ENCODE peak calls at places on chromosome 20, in nine cellular contexts. One of them, this sample, is unnamed.

GRCh38 chr20:32912688-32913087 is 54.0 kb downstream of the EFCAB8 start:
- DNase-seq in fibroblast of lung: no peak
- DNase-seq in IMR-90: no peak
- DNase-seq in H9: no peak
- DNase-seq in RWPE1: no peak
- DNase-seq in iPS DF 6.9: no peak
- DNase-seq in cardiac muscle cell: no peak
- DNase-seq in epithelial cell of prostate: no peak
- DNase-seq in AG04450: no peak
- DNase-seq in this sample: no peak

GRCh38 chr20:33757458-33757857 is 25.7 kb downstream of the ZNF341 start:
- DNase-seq in fibroblast of lung: no peak
- DNase-seq in IMR-90: no peak
- DNase-seq in H9: no peak
- DNase-seq in RWPE1: no peak
- DNase-seq in iPS DF 6.9: no peak
- DNase-seq in cardiac muscle cell: no peak
- DNase-seq in epithelial cell of prostate: no peak
- DNase-seq in AG04450: no peak
- DNase-seq in this sample: no peak

GRCh38 chr20:3171391-3172125 is 1.8 kb downstream of the LZTS3 start:
- DNase-seq in fibroblast of lung: no peak
- DNase-seq in IMR-90: no peak
- DNase-seq in H9: no peak
- DNase-seq in RWPE1: no peak
- DNase-seq in iPS DF 6.9: no peak
- DNase-seq in cardiac muscle cell: no peak
- DNase-seq in epithelial cell of prostate: no peak
- DNase-seq in AG04450: no peak
- DNase-seq in this sample: no peak

GRCh38 chr20:62564456-62565245 is 77.7 kb upstream of the SLCO4A1 start:
- DNase-seq in fibroblast of lung: no peak
- DNase-seq in IMR-90: no peak
- DNase-seq in H9: no peak
- DNase-seq in RWPE1: no peak
- DNase-seq in iPS DF 6.9: no peak
- DNase-seq in cardiac muscle cell: no peak
- DNase-seq in epithelial cell of prostate: no peak
- DNase-seq in AG04450: no peak
- DNase-seq in this sample: no peak

GRCh38 chr20:23634985-23635767 is 2.6 kb downstream of the CST3 start:
- DNase-seq in fibroblast of lung: no peak
- DNase-seq in IMR-90: no peak
- DNase-seq in H9: no peak
- DNase-seq in RWPE1: peak
- DNase-seq in iPS DF 6.9: no peak
- DNase-seq in cardiac muscle cell: no peak
- DNase-seq in epithelial cell of prostate: no peak
- DNase-seq in AG04450: no peak
- DNase-seq in this sample: no peak

GRCh38 chr20:16574656-16575355 is 1.6 kb upstream of the KIF16B start:
- DNase-seq in fibroblast of lung: peak
- DNase-seq in IMR-90: peak
- DNase-seq in H9: peak
- DNase-seq in RWPE1: peak
- DNase-seq in iPS DF 6.9: peak
- DNase-seq in cardiac muscle cell: peak
- DNase-seq in epithelial cell of prostate: no peak
- DNase-seq in AG04450: no peak
- DNase-seq in this sample: peak

GRCh38 chr20:63472159-63472811 is at the start of gene KCNQ2:
- DNase-seq in fibroblast of lung: no peak
- DNase-seq in IMR-90: no peak
- DNase-seq in H9: peak
- DNase-seq in RWPE1: no peak
- DNase-seq in iPS DF 6.9: no peak
- DNase-seq in cardiac muscle cell: no peak
- DNase-seq in epithelial cell of prostate: no peak
- DNase-seq in AG04450: no peak
- DNase-seq in this sample: no peak

GRCh38 chr20:3209023-3209945 is at the start of gene ITPA:
- DNase-seq in fibroblast of lung: peak
- DNase-seq in IMR-90: peak
- DNase-seq in H9: peak
- DNase-seq in RWPE1: no peak
- DNase-seq in iPS DF 6.9: peak
- DNase-seq in cardiac muscle cell: peak
- DNase-seq in epithelial cell of prostate: no peak
- DNase-seq in AG04450: no peak
- DNase-seq in this sample: peak

GRCh38 chr20:63296411-63297299 is 3.7 kb downstream of the COL20A1 start:
- DNase-seq in fibroblast of lung: no peak
- DNase-seq in IMR-90: no peak
- DNase-seq in H9: no peak
- DNase-seq in RWPE1: no peak
- DNase-seq in iPS DF 6.9: no peak
- DNase-seq in cardiac muscle cell: no peak
- DNase-seq in epithelial cell of prostate: no peak
- DNase-seq in AG04450: no peak
- DNase-seq in this sample: no peak

GRCh38 chr20:33211817-33212424 is 5.2 kb upstream of the BPIFA3 start:
- DNase-seq in fibroblast of lung: peak
- DNase-seq in IMR-90: peak
- DNase-seq in H9: peak
- DNase-seq in RWPE1: peak
- DNase-seq in iPS DF 6.9: peak
- DNase-seq in cardiac muscle cell: peak
- DNase-seq in epithelial cell of prostate: peak
- DNase-seq in AG04450: no peak
- DNase-seq in this sample: no peak

GRCh38 chr20:44714701-44715494 is at the start of gene CCN5:
- DNase-seq in fibroblast of lung: peak
- DNase-seq in IMR-90: peak
- DNase-seq in H9: no peak
- DNase-seq in RWPE1: peak
- DNase-seq in iPS DF 6.9: no peak
- DNase-seq in cardiac muscle cell: peak
- DNase-seq in epithelial cell of prostate: no peak
- DNase-seq in AG04450: no peak
- DNase-seq in this sample: peak

GRCh38 chr20:57619053-57619831 is 984 bp downstream of the ZBP1 start:
- DNase-seq in fibroblast of lung: no peak
- DNase-seq in IMR-90: no peak
- DNase-seq in H9: no peak
- DNase-seq in RWPE1: no peak
- DNase-seq in iPS DF 6.9: no peak
- DNase-seq in cardiac muscle cell: no peak
- DNase-seq in epithelial cell of prostate: no peak
- DNase-seq in AG04450: no peak
- DNase-seq in this sample: no peak

GRCh38 chr20:38806855-38807655 is 1.6 kb downstream of the PPP1R16B start:
- DNase-seq in fibroblast of lung: no peak
- DNase-seq in IMR-90: no peak
- DNase-seq in H9: no peak
- DNase-seq in RWPE1: no peak
- DNase-seq in iPS DF 6.9: no peak
- DNase-seq in cardiac muscle cell: no peak
- DNase-seq in epithelial cell of prostate: no peak
- DNase-seq in AG04450: no peak
- DNase-seq in this sample: no peak

GRCh38 chr20:38805502-38805957 is at the start of gene PPP1R16B:
- DNase-seq in fibroblast of lung: no peak
- DNase-seq in IMR-90: no peak
- DNase-seq in H9: peak
- DNase-seq in RWPE1: no peak
- DNase-seq in iPS DF 6.9: no peak
- DNase-seq in cardiac muscle cell: peak
- DNase-seq in epithelial cell of prostate: no peak
- DNase-seq in AG04450: no peak
- DNase-seq in this sample: no peak

GRCh38 chr20:38805958-38806854 is 709 bp downstream of the PPP1R16B start:
- DNase-seq in fibroblast of lung: no peak
- DNase-seq in IMR-90: no peak
- DNase-seq in H9: no peak
- DNase-seq in RWPE1: no peak
- DNase-seq in iPS DF 6.9: no peak
- DNase-seq in cardiac muscle cell: no peak
- DNase-seq in epithelial cell of prostate: no peak
- DNase-seq in AG04450: no peak
- DNase-seq in this sample: no peak

GRCh38 chr20:38804682-38805501 is 605 bp upstream of the PPP1R16B start:
- DNase-seq in fibroblast of lung: no peak
- DNase-seq in IMR-90: no peak
- DNase-seq in H9: peak
- DNase-seq in RWPE1: no peak
- DNase-seq in iPS DF 6.9: peak
- DNase-seq in cardiac muscle cell: peak
- DNase-seq in epithelial cell of prostate: no peak
- DNase-seq in AG04450: no peak
- DNase-seq in this sample: no peak

GRCh38 chr20:38804243-38804642 is 1.3 kb upstream of the PPP1R16B start:
- DNase-seq in fibroblast of lung: no peak
- DNase-seq in IMR-90: no peak
- DNase-seq in H9: no peak
- DNase-seq in RWPE1: no peak
- DNase-seq in iPS DF 6.9: no peak
- DNase-seq in cardiac muscle cell: no peak
- DNase-seq in epithelial cell of prostate: no peak
- DNase-seq in AG04450: no peak
- DNase-seq in this sample: no peak
- H3K27ac ChIP-seq in fibroblast of lung: no peak
- H3K27ac ChIP-seq in IMR-90: no peak
- H3K27ac ChIP-seq in H9: peak
- H3K27ac ChIP-seq in RWPE1: no peak
- H3K27ac ChIP-seq in iPS DF 6.9: no peak
- H3K27ac ChIP-seq in cardiac muscle cell: no peak
- H3K27ac ChIP-seq in epithelial cell of prostate: no peak
- H3K27ac ChIP-seq in AG04450: no peak
- H3K27ac ChIP-seq in this sample: no peak

DNA sequence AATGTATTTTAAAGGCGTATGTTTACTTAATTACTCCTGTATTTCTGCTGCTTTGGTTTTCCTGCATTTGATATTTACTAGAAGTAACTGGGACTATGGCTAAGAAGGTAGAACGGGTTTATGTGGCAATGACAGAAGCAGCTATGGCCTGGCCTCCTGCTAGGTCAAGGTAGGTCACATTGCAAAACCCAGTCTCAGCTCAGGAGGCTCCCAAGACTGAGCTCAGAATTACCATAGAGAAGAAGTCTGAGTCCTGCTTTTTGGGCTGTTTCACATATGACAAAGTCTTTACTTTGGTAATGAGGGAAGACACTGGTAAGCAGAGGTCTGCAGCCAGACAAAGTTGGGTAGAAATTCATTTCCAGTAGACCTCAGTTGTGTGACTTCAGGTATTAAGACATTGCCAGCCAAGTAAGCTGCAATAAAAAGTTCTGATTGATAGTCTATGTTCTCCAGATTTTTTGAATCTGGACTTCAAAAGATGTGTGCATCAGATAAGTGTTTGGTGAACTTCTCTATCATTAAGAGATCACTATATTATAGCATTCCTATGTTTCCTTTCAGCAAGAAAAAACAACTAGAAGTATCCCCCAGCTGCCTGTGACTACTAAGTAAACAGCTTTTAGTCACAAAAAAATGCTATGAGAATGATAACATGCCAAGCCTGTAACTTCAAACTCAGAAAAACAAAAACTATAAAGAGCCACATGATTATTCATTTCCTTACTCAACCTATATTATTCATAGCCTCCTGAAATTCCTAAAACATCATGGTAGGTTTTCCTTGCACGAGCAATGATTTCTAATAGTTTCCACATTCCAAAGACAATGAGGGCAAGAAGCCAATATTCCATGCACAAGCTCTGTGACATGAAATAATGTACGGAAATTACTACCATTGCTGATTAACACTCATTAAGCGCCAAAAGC is 312.3 kb downstream of the HAO1 start:
- DNase-seq in fibroblast of lung: peak
- DNase-seq in IMR-90: no peak
- DNase-seq in H9: no peak
- DNase-seq in RWPE1: peak
- DNase-seq in iPS DF 6.9: no peak
- DNase-seq in cardiac muscle cell: peak
- DNase-seq in epithelial cell of prostate: no peak
- DNase-seq in AG04450: no peak
- DNase-seq in this sample: no peak
- H3K27ac ChIP-seq in fibroblast of lung: no peak
- H3K27ac ChIP-seq in IMR-90: no peak
- H3K27ac ChIP-seq in H9: no peak
- H3K27ac ChIP-seq in RWPE1: no peak
- H3K27ac ChIP-seq in iPS DF 6.9: no peak
- H3K27ac ChIP-seq in cardiac muscle cell: no peak
- H3K27ac ChIP-seq in epithelial cell of prostate: peak
- H3K27ac ChIP-seq in AG04450: no peak
- H3K27ac ChIP-seq in this sample: no peak

DNA sequence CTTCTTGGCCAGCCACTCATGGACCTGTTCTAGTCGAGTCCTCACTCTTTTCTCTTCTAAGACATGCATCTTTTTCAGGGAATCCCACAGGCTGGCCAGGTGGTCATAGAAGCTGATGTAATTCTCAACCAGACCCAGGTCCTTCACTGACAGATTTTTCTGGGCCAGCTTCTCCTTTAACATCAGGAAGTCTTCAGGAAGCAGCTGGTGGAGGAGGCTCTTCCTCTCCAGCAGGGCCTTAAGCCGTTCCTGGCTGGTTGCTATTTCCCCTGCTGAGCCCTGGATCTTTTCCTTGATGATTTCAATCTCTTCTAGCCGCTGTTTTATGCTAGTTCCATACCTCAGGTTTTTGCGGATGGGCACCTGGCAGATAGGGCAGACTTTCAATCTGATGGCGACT is 28.6 kb downstream of the DDX27 start:
- DNase-seq in fibroblast of lung: no peak
- DNase-seq in IMR-90: no peak
- DNase-seq in H9: no peak
- DNase-seq in RWPE1: no peak
- DNase-seq in iPS DF 6.9: no peak
- DNase-seq in cardiac muscle cell: peak
- DNase-seq in epithelial cell of prostate: no peak
- DNase-seq in AG04450: no peak
- DNase-seq in this sample: no peak
- H3K27ac ChIP-seq in fibroblast of lung: no peak
- H3K27ac ChIP-seq in IMR-90: no peak
- H3K27ac ChIP-seq in H9: no peak
- H3K27ac ChIP-seq in RWPE1: peak
- H3K27ac ChIP-seq in iPS DF 6.9: no peak
- H3K27ac ChIP-seq in cardiac muscle cell: no peak
- H3K27ac ChIP-seq in epithelial cell of prostate: no peak
- H3K27ac ChIP-seq in AG04450: no peak
- H3K27ac ChIP-seq in this sample: no peak

DNA sequence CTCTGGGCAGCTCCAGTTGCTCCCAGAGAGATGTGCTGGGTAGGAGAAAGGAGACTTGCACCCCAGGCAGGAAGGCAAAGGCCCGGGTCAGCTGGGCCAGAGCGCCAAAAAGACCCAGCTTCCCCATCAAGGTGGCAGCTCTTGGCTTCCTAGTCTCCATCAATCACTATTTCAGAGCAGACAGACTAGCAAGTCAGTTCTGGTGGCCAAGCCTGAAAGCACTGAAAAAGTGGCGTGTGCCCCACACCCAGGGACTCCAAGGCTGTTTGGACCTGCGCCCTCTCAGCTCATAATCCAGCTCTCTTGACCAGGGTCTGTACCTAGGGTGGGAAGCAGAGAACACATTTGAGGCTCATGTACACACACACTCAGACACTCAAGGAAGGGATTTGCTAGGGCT is 3.7 kb downstream of the MAFB start:
- DNase-seq in fibroblast of lung: no peak
- DNase-seq in IMR-90: no peak
- DNase-seq in H9: no peak
- DNase-seq in RWPE1: no peak
- DNase-seq in iPS DF 6.9: no peak
- DNase-seq in cardiac muscle cell: no peak
- DNase-seq in epithelial cell of prostate: no peak
- DNase-seq in AG04450: no peak
- DNase-seq in this sample: no peak
- H3K27ac ChIP-seq in fibroblast of lung: no peak
- H3K27ac ChIP-seq in IMR-90: no peak
- H3K27ac ChIP-seq in H9: no peak
- H3K27ac ChIP-seq in RWPE1: no peak
- H3K27ac ChIP-seq in iPS DF 6.9: no peak
- H3K27ac ChIP-seq in cardiac muscle cell: no peak
- H3K27ac ChIP-seq in epithelial cell of prostate: no peak
- H3K27ac ChIP-seq in AG04450: no peak
- H3K27ac ChIP-seq in this sample: no peak